ENCODE peak calls at places on chromosomes 5 and 9, in eight cellular contexts. U is astrocyte of the spinal cord, O is AG04450, H is colonic mucosa, I is GM20000, F is epithelial cell of esophagus, J is dorsolateral prefrontal cortex, L is A549. G is an unnamed sample.

GRCh38 chr5:154197801-154198461 is 7.4 kb downstream of the GALNT10 start:
- DNase-seq in U (peak; percentile 94), I (no peak), F (peak; percentile 87), J (no peak), L (peak; percentile 35), O (no peak), H (no peak), G (no peak)

GRCh38 chr5:151030377-151030776 is 10.0 kb downstream of the GPX3 start:
- DNase-seq in H (peak; percentile 54), I (no peak), O (no peak), F (no peak), J (no peak), U (no peak), L (no peak), G (no peak)

GRCh38 chr5:1293416-1293996 is 1.4 kb downstream of the TERT start:
- DNase-seq in L (no peak), U (no peak), I (no peak), O (no peak), J (peak; percentile 36), H (peak; percentile 16), F (no peak), G (no peak)

GRCh38 chr5:132495672-132496630 is 5.4 kb upstream of the IRF1 start:
- DNase-seq in F (peak; percentile 86), J (peak; percentile 73), I (peak; percentile 86), L (peak; percentile 91), O (peak; percentile 60), U (peak; percentile 94), H (peak; percentile 97), G (peak; percentile 31)

GRCh38 chr9:25830381-25830780 is 152.1 kb upstream of the TUSC1 start:
- DNase-seq in I (no peak), O (no peak), L (no peak), F (no peak), H (no peak), J (no peak), U (no peak), G (no peak)

GRCh38 chr5:115379622-115380344 is 83.3 kb upstream of the CCDC112 start:
- DNase-seq in U (peak; percentile 42), L (no peak), O (no peak), I (peak; percentile 40), H (peak; percentile 58), J (no peak), F (peak; percentile 86), G (no peak)

GRCh38 chr5:73625905-73626811 is at the start of gene ARHGEF28:
- DNase-seq in L (peak; percentile 73), F (peak; percentile 86), J (peak; percentile 68), H (peak; percentile 75), U (peak; percentile 53), O (no peak), I (peak; percentile 79), G (peak; percentile 18)

GRCh38 chr5:147610798-147611197 is 100.9 kb upstream of the DPYSL3 start:
- DNase-seq in L (no peak), O (no peak), I (no peak), J (no peak), U (no peak), F (no peak), H (no peak), G (no peak)

GRCh38 chr9:121748727-121749546 is 97.5 kb downstream of the DAB2IP start:
- DNase-seq in O (no peak), I (no peak), L (no peak), H (no peak), F (peak; percentile 25), J (no peak), U (no peak), G (no peak)

GRCh38 chr9:101636247-101636646 is 41.5 kb upstream of the PPP3R2 start:
- DNase-seq in F (no peak), L (no peak), J (no peak), I (no peak), H (no peak), O (no peak), U (no peak), G (no peak)

GRCh38 chr5:137843676-137844284 is 23.9 kb upstream of the MYOT start:
- DNase-seq in J (no peak), L (no peak), I (no peak), H (no peak), F (no peak), U (no peak), O (no peak), G (no peak)

GRCh38 chr5:154486427-154486866 is 8.4 kb upstream of the HAND1 start:
- DNase-seq in I (no peak), L (no peak), H (no peak), J (no peak), U (no peak), F (no peak), O (no peak), G (no peak)

GRCh38 chr9:92254401-92255337 is 38.8 kb downstream of the IARS1 start:
- DNase-seq in I (no peak), F (no peak), J (no peak), L (no peak), U (no peak), O (no peak), H (no peak), G (no peak)

GRCh38 chr9:37859043-37859442 is 44.9 kb downstream of the SLC25A51 start:
- DNase-seq in O (no peak), H (no peak), I (no peak), U (peak; percentile 5), F (peak; percentile 27), L (peak; percentile 10), J (no peak), G (no peak)

DNA sequence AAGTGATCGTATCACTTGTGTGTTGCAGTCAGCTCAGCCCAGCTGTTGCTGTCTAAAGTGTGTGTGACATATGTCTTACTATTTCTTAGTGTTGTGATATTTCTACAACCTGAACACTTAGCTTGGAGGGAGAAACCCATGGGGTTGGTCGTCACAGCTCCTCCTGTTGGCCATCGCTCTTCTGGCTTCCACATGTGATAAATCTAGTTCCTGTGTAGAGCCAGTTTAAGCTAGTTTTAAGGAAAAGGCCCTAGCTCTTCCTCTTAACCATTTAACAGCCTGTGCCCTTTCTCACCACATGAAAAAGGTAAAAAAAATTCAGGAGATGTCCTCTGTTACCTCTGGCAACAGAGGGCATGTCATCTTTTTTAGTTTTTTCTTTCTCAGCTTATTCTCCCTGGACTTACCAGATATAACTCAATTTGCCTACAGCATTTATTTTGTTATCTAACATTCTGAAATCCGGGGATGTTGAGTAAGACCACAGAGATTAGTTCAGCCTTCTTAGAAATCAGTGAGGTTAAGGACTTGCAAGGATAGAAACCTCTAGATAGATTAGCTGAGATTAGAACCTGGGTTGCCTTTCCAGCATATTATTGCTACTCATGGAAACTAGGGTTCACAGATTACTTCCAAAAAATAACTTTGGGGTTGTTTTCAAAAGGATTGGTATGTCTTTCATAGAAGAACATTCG is 100.4 kb downstream of the GAPVD1 start:
- DNase-seq in I (no peak), F (peak; percentile 24), H (no peak), O (no peak), L (no peak), U (peak; percentile 16), J (no peak), G (no peak)
- TF ChIP-seq CTCF in I (no peak), F (peak; percentile 28), H (no peak), O (peak; percentile 43), L (peak; percentile 22), U (peak; percentile 44), J (no peak), G (peak; percentile 45)

GRCh38 chr9:114506082-114506390 is 763 bp upstream of the WHRN start:
- DNase-seq in H (no peak), F (no peak), I (no peak), L (no peak), O (no peak), U (no peak), J (no peak), G (no peak)

GRCh38 chr9:114507726-114508125 is 2.5 kb upstream of the WHRN start:
- DNase-seq in O (no peak), J (no peak), U (no peak), H (no peak), L (no peak), F (peak; percentile 54), I (peak; percentile 63), G (no peak)

GRCh38 chr9:114503522-114504340 is 1.5 kb downstream of the WHRN start:
- DNase-seq in U (no peak), H (no peak), I (no peak), O (no peak), J (no peak), F (no peak), L (no peak), G (no peak)

GRCh38 chr9:114504341-114505186 is 709 bp downstream of the WHRN start:
- DNase-seq in J (peak; percentile 66), U (peak; percentile 29), F (peak; percentile 34), O (no peak), L (peak; percentile 64), I (peak; percentile 68), H (peak; percentile 42), G (peak; percentile 42)

DNA sequence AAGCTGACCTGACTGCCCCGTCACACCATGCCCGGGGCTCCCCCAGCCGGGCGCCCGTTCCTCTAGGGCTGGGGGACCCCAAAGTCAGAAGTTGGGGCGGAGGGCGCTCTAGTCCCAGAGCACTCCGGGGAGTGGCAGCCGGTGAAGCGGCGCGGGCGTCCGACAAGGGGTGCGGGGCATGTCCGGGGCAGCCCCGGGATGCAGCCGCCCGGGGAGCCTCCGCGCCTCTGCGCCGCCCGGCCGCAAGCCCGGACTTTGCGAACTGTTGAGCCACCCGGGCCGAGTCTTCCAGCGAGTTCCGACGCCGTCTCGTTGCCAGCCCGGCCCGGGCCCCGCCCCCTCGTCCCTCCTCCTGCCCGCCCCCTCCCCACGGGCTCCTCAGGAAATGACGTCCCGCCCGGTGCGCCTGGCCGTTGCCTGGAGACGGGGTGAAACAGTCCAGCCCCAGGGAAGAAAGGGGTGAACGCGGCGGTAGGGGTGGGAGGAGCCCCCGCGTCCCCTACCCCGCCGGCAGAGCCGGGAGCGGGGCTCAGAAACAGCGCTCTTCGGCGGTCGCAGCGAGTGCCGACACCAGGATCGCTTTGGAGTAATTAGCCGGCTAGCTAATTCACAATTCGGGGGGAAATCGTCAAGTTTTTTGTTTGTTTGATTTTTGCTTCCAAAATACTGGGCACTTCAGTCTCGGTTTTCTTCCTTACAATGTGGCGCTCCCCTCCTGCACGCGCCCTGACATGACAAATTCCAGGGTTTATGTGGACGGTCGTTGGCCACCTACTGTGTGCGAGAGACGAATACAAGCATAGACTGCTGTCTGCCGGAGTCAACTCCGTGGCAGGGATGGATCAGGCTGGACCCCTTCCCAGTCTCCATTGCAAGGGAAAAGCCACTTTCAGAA is at the start of gene WHRN:
- DNase-seq in H (peak; percentile 92), O (peak; percentile 44), F (peak; percentile 93), U (peak; percentile 87), I (peak; percentile 92), J (peak; percentile 93), L (peak; percentile 96), G (peak; percentile 90)
- TF ChIP-seq CTCF in H (no peak), O (no peak), F (no peak), U (no peak), I (no peak), J (no peak), L (no peak), G (no peak)

DNA sequence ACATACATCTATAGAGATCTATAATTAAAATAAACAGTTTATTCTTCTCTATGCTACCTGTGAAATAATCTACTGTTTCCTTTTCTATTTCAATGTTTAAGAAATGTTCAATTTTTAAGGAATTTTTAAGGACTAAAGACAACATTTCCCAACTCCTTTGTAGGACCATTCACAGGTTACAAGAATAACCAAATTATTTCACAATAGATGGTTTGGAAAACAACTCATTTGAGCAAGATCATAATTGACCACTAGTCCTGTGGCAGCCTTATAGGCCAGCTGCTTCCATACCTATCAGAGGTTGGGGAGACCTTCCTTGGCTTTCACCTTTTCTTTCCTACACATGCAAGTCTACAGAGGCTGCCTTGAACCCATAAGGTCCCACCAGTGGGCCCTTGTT is 193.7 kb downstream of the TTC39B start:
- DNase-seq in I (no peak), F (no peak), O (no peak), L (no peak), J (no peak), U (no peak), H (no peak), G (no peak)
- TF ChIP-seq CTCF in I (no peak), F (no peak), O (no peak), L (no peak), J (no peak), U (no peak), H (no peak), G (no peak)

GRCh38 chr5:159531554-159532105 is 201.3 kb upstream of the IL12B start:
- DNase-seq in H (no peak), J (no peak), O (no peak), U (no peak), I (no peak), F (no peak), L (no peak), G (no peak)
- TF ChIP-seq CTCF in H (no peak), J (no peak), O (peak; percentile 31), U (peak; percentile 28), I (no peak), F (peak; percentile 26), L (peak; percentile 35), G (peak; percentile 22)